ENCODE peak calls at places on chromosome 15, in four cellular contexts. One of them, this sample, is unnamed.
A peak's percentile ranks its signal among the peaks of the same experiment; 100 is the strongest.

GRCh38 chr15:90086868-90087268 is 15.4 kb downstream of the IDH2 start:
- DNase-seq in GM20000: peak; percentile 71
- DNase-seq in left lung: no peak
- DNase-seq in AG04449: no peak
- DNase-seq in this sample: no peak

GRCh38 chr15:86327230-86327865 is 247.7 kb downstream of the AGBL1 start:
- DNase-seq in AG04449: no peak
- DNase-seq in GM20000: no peak
- DNase-seq in left lung: no peak
- DNase-seq in this sample: no peak

GRCh38 chr15:57227899-57228298 is 148.4 kb upstream of the CGNL1 start:
- DNase-seq in left lung: no peak
- DNase-seq in AG04449: no peak
- DNase-seq in GM20000: no peak
- DNase-seq in this sample: peak; percentile 82

GRCh38 chr15:71328453-71328852 is 213.2 kb downstream of the THSD4 start:
- DNase-seq in AG04449: no peak
- DNase-seq in GM20000: no peak
- DNase-seq in left lung: no peak
- DNase-seq in this sample: no peak

GRCh38 chr15:42203891-42204290 is 4.2 kb downstream of the VPS39 start:
- DNase-seq in left lung: no peak
- DNase-seq in AG04449: no peak
- DNase-seq in GM20000: no peak
- DNase-seq in this sample: no peak

GRCh38 chr15:41566121-41566885 is 7.3 kb downstream of the TYRO3 start:
- DNase-seq in AG04449: no peak
- DNase-seq in left lung: no peak
- DNase-seq in GM20000: no peak
- DNase-seq in this sample: no peak

GRCh38 chr15:64536244-64536836 is 76.0 kb downstream of the ZNF609 start:
- DNase-seq in GM20000: no peak
- DNase-seq in AG04449: peak; percentile 50
- DNase-seq in left lung: no peak
- DNase-seq in this sample: peak; percentile 59

GRCh38 chr15:63391669-63392354 is 10.2 kb upstream of the CA12 start:
- DNase-seq in AG04449: no peak
- DNase-seq in GM20000: no peak
- DNase-seq in left lung: no peak
- DNase-seq in this sample: no peak

GRCh38 chr15:75625542-75626347 is at the start of gene SNUPN:
- DNase-seq in AG04449: no peak
- DNase-seq in left lung: peak; percentile 95
- DNase-seq in GM20000: peak; percentile 96
- DNase-seq in this sample: peak; percentile 68

GRCh38 chr15:70629735-70630273 is 133.6 kb downstream of the UACA start:
- DNase-seq in left lung: no peak
- DNase-seq in AG04449: no peak
- DNase-seq in GM20000: no peak
- DNase-seq in this sample: no peak

GRCh38 chr15:57610130-57610529 is 18.4 kb downstream of the MYZAP start:
- DNase-seq in left lung: no peak
- DNase-seq in GM20000: no peak
- DNase-seq in AG04449: no peak
- DNase-seq in this sample: peak; percentile 54

GRCh38 chr15:87604857-87605446 is 651.6 kb downstream of the NTRK3 start:
- DNase-seq in AG04449: no peak
- DNase-seq in left lung: no peak
- DNase-seq in GM20000: no peak
- DNase-seq in this sample: no peak

GRCh38 chr15:82533801-82534200 is 6.5 kb downstream of the RPS17 start:
- DNase-seq in AG04449: no peak
- DNase-seq in GM20000: no peak
- DNase-seq in left lung: no peak
- DNase-seq in this sample: no peak

GRCh38 chr15:67186226-67186649 is 68.2 kb downstream of the AAGAB start:
- DNase-seq in left lung: no peak
- DNase-seq in GM20000: no peak
- DNase-seq in AG04449: no peak
- DNase-seq in this sample: no peak

GRCh38 chr15:78810377-78811123 is 714 bp downstream of the ADAMTS7 start:
- DNase-seq in GM20000: peak; percentile 73
- DNase-seq in left lung: no peak
- DNase-seq in AG04449: no peak
- DNase-seq in this sample: no peak

GRCh38 chr15:42401544-42402478 is 42.5 kb downstream of the CAPN3 start:
- DNase-seq in GM20000: no peak
- DNase-seq in left lung: no peak
- DNase-seq in AG04449: no peak
- DNase-seq in this sample: no peak

GRCh38 chr15:51751687-51752683 is 588 bp downstream of the TMOD2 start:
- DNase-seq in GM20000: peak; percentile 56
- DNase-seq in left lung: peak; percentile 52
- DNase-seq in AG04449: no peak
- DNase-seq in this sample: no peak

GRCh38 chr15:60065951-60066350 is 61.8 kb downstream of the FOXB1 start:
- DNase-seq in AG04449: no peak
- DNase-seq in left lung: no peak
- DNase-seq in GM20000: no peak
- DNase-seq in this sample: no peak

GRCh38 chr15:59636184-59636583 is 21.1 kb downstream of the GTF2A2 start:
- DNase-seq in GM20000: no peak
- DNase-seq in left lung: no peak
- DNase-seq in AG04449: no peak
- DNase-seq in this sample: no peak

GRCh38 chr15:70636540-70637165 is 126.7 kb downstream of the UACA start:
- DNase-seq in AG04449: no peak
- DNase-seq in GM20000: no peak
- DNase-seq in left lung: no peak
- DNase-seq in this sample: no peak

GRCh38 chr15:69093127-69093526 is 67.3 kb upstream of the GLCE start:
- DNase-seq in AG04449: no peak
- DNase-seq in left lung: no peak
- DNase-seq in GM20000: no peak
- DNase-seq in this sample: no peak

GRCh38 chr15:63600646-63601025 is 3.4 kb downstream of the FBXL22 start:
- DNase-seq in AG04449: peak; percentile 23
- DNase-seq in left lung: peak; percentile 92
- DNase-seq in GM20000: peak; percentile 95
- DNase-seq in this sample: peak; percentile 42

GRCh38 chr15:101559938-101560337 is 70.4 kb upstream of the PCSK6 start:
- DNase-seq in left lung: no peak
- DNase-seq in GM20000: no peak
- DNase-seq in AG04449: no peak
- DNase-seq in this sample: no peak

GRCh38 chr15:101563397-101563796 is 73.9 kb upstream of the PCSK6 start:
- DNase-seq in left lung: no peak
- DNase-seq in AG04449: no peak
- DNase-seq in GM20000: no peak
- DNase-seq in this sample: no peak

GRCh38 chr15:101560722-101561583 is 71.4 kb upstream of the PCSK6 start:
- DNase-seq in GM20000: no peak
- DNase-seq in left lung: no peak
- DNase-seq in AG04449: no peak
- DNase-seq in this sample: no peak

GRCh38 chr15:101562428-101563059 is 73.0 kb upstream of the PCSK6 start:
- DNase-seq in left lung: no peak
- DNase-seq in GM20000: no peak
- DNase-seq in AG04449: no peak
- DNase-seq in this sample: no peak

DNA sequence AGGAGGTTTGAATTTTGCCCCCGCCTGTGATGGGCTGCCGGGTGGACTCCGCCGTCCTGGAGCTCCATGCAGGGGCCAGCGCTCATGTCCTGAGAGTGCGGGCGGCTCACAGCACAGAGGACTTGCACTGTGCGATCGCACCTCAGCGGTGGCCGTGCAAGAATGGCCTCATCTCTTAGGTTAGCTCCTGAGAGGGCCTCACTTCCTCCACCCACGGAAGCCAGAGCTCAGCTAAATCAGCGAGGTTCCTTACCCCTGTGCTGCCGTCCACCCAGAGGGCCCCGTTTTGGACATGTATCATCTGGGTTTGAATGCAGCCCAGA is 72.0 kb upstream of the PCSK6 start:
- DNase-seq in GM20000: no peak
- DNase-seq in left lung: no peak
- DNase-seq in AG04449: no peak
- DNase-seq in this sample: no peak
- TF ChIP-seq CTCF in GM20000: no peak
- TF ChIP-seq CTCF in left lung: no peak
- TF ChIP-seq CTCF in AG04449: no peak
- TF ChIP-seq CTCF in this sample: no peak

DNA sequence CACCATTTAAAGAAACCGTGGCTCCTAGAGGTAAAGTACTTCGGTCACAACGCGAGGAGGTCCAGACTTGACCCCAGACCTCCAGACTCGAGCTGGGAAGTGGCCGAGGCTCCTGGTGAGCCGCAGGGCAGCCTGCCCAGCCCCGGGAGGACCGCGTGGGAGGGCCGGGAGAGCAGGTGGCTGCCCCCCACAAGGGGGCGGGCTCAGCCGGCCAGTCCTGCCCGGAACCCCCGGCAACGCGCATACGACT is at the start of gene SLC27A2:
- DNase-seq in GM20000: no peak
- DNase-seq in left lung: peak; percentile 58
- DNase-seq in AG04449: no peak
- DNase-seq in this sample: no peak
- TF ChIP-seq CTCF in GM20000: peak; percentile 33
- TF ChIP-seq CTCF in left lung: no peak
- TF ChIP-seq CTCF in AG04449: peak; percentile 35
- TF ChIP-seq CTCF in this sample: peak; percentile 47

DNA sequence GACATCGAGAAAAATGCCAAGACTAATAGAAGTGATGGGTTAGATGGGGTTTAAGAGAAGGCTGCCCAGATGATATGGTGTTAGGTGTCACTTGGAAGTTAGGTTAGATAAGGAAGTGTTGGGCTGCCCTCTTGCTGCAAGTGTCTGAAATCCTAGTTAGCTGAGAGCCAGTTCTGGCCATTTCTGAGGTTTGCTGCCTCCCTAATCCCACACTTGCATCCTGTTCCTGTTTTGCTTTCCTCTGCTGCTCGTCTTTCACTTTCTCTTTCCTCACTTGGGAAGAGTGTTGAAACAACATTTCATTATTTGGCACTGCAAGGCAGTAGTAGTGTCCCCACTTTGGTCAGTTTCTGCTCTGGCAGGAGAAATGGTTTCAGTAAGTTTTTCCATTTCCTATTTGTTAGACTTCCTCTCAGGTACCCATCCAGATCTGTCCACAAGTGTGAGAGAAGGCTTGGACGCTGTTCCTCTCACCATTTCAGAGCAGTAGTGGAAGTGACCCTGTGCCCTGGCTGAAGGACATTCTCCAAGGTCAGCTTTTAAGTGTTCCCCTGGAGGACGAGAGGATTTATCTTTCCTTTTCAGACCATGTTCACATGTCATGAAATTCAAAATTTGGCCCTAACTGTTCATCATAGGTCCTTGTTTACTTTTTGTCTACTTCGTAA is 93.3 kb downstream of the ADAMTSL3 start:
- DNase-seq in GM20000: no peak
- DNase-seq in AG04449: no peak
- DNase-seq in left lung: no peak
- DNase-seq in this sample: peak; percentile 3
- TF ChIP-seq CTCF in GM20000: no peak
- TF ChIP-seq CTCF in AG04449: no peak
- TF ChIP-seq CTCF in left lung: no peak
- TF ChIP-seq CTCF in this sample: no peak

DNA sequence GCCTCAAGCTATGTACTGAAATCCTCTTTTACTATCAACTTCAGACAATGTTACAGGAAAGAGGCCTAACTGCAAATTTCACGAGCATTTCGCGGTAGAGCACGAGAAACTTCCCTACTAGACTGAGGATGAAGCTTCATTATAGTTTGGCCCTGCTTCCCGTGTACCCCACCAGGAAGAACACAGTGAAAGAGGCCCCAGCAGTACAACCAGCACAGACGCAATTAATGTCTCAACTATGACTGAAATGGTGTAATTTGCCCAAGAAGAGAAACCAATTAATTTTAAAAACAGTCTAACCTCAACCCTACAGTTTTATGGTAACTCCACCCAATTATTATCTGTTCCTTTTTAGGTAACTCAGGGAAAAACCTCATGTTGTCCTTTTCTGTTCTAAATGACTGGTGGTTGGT is 12.1 kb downstream of the CHSY1 start:
- DNase-seq in GM20000: no peak
- DNase-seq in left lung: no peak
- DNase-seq in AG04449: no peak
- DNase-seq in this sample: no peak
- TF ChIP-seq CTCF in GM20000: no peak
- TF ChIP-seq CTCF in left lung: no peak
- TF ChIP-seq CTCF in AG04449: no peak
- TF ChIP-seq CTCF in this sample: no peak